ENCODE peak calls at places on chromosomes 12 and 14, in seven cellular contexts. X is activated gamma-delta T cell treated with Interleukin-2 at 50 U/mL for 16 hours; B is SHP77; I is A172; P is effector memory CD8-positive, alpha-beta T cell; E is dermis blood vessel endothelial cell; K is Caki2. Y is an unnamed sample.

GRCh38 chr12:22282283-22282682 is 52.2 kb downstream of the ST8SIA1 start:
- DNase-seq in X (no peak), B (no peak), I (peak), P (no peak), E (peak), K (no peak), Y (no peak)

GRCh38 chr14:54058501-54058900 is 101.9 kb upstream of the BMP4 start:
- DNase-seq in X (no peak), B (peak), I (no peak), P (no peak), E (no peak), K (no peak), Y (no peak)

GRCh38 chr14:91357731-91358319 is 59.8 kb downstream of the CCDC88C start:
- DNase-seq in X (no peak), B (no peak), I (no peak), P (no peak), E (no peak), K (no peak), Y (no peak)

GRCh38 chr14:23163830-23164229 is 19.6 kb downstream of the SLC7A8 start:
- DNase-seq in X (no peak), B (no peak), I (no peak), P (no peak), E (no peak), K (no peak), Y (no peak)

GRCh38 chr14:95037273-95037672 is 120.1 kb downstream of the DICER1 start:
- DNase-seq in X (no peak), B (no peak), I (no peak), P (no peak), E (peak), K (no peak), Y (no peak)

GRCh38 chr12:2112401-2112800 is 59.6 kb downstream of the CACNA1C start:
- DNase-seq in X (no peak), B (no peak), I (no peak), P (no peak), E (no peak), K (no peak), Y (no peak)

GRCh38 chr12:131833896-131834641 is 5.9 kb downstream of the MMP17 start:
- DNase-seq in X (no peak), B (peak), I (peak), P (no peak), E (peak), K (no peak), Y (no peak)

GRCh38 chr14:106872619-106873446 is 1346.5 kb downstream of the TMEM121 start:
- DNase-seq in X (peak), B (peak), I (peak), P (peak), E (peak), K (peak), Y (peak)

GRCh38 chr12:109885616-109886015 is 5.3 kb upstream of the GLTP start:
- DNase-seq in X (no peak), B (no peak), I (peak), P (no peak), E (no peak), K (no peak), Y (no peak)

GRCh38 chr12:29783773-29784666 is at the start of gene TMTC1:
- DNase-seq in X (no peak), B (peak), I (peak), P (no peak), E (peak), K (peak), Y (no peak)

GRCh38 chr14:91119556-91120311 is 5.9 kb downstream of the DGLUCY start:
- DNase-seq in X (no peak), B (no peak), I (peak), P (no peak), E (peak), K (peak), Y (no peak)

GRCh38 chr12:120394483-120395367 is 25.8 kb upstream of the MSI1 start:
- DNase-seq in X (no peak), B (peak), I (no peak), P (no peak), E (no peak), K (no peak), Y (no peak)

GRCh38 chr14:69363055-69363454 is 35.0 kb downstream of the ERH start:
- DNase-seq in X (no peak), B (no peak), I (no peak), P (no peak), E (peak), K (no peak), Y (no peak)

GRCh38 chr14:20630340-20631022 is 11.0 kb downstream of the OR6S1 start:
- DNase-seq in X (no peak), B (peak), I (peak), P (peak), E (peak), K (peak), Y (no peak)

Y was measured in activated T-helper 2 cell treated with anti-CD3 and anti-CD28 coated beads, Interferon-gamma antibody, Interleukin-2, Interleukin-4, amounts not matched to agents 10 μg/mL and 5 μg/mL and 100 μg/mL, durations not matched to agents 14 hours and 24 hours and 36 hours.